ENCODE peak calls at places on chromosomes 3 and 15, in ten cellular contexts. One of them, this sample, is unnamed.

GRCh38 chr15:91252322-91252721 is 152.3 kb downstream of the SV2B start:
- DNase-seq in CD4-positive, CD25-positive, alpha-beta regulatory T cell: no peak
- DNase-seq in astrocyte: no peak
- DNase-seq in right lobe of liver: no peak
- DNase-seq in right cardiac atrium: no peak
- DNase-seq in neuronal stem cell: no peak
- DNase-seq in naive thymus-derived CD4-positive, alpha-beta T cell: no peak
- DNase-seq in kidney: no peak
- DNase-seq in aorta: no peak
- DNase-seq in cardiac muscle cell: no peak
- DNase-seq in this sample: no peak

GRCh38 chr3:74343391-74343790 is 271.1 kb downstream of the CNTN3 start:
- DNase-seq in CD4-positive, CD25-positive, alpha-beta regulatory T cell: no peak
- DNase-seq in astrocyte: no peak
- DNase-seq in right lobe of liver: no peak
- DNase-seq in right cardiac atrium: no peak
- DNase-seq in neuronal stem cell: no peak
- DNase-seq in naive thymus-derived CD4-positive, alpha-beta T cell: no peak
- DNase-seq in kidney: no peak
- DNase-seq in aorta: no peak
- DNase-seq in cardiac muscle cell: no peak
- DNase-seq in this sample: no peak

GRCh38 chr3:71231680-71232079 is 351.8 kb downstream of the FOXP1 start:
- DNase-seq in CD4-positive, CD25-positive, alpha-beta regulatory T cell: no peak
- DNase-seq in astrocyte: no peak
- DNase-seq in right lobe of liver: no peak
- DNase-seq in right cardiac atrium: no peak
- DNase-seq in neuronal stem cell: no peak
- DNase-seq in naive thymus-derived CD4-positive, alpha-beta T cell: no peak
- DNase-seq in kidney: no peak
- DNase-seq in aorta: no peak
- DNase-seq in cardiac muscle cell: no peak
- DNase-seq in this sample: no peak

GRCh38 chr15:46956456-46956855 is 760.8 kb upstream of the SEMA6D start:
- DNase-seq in CD4-positive, CD25-positive, alpha-beta regulatory T cell: no peak
- DNase-seq in astrocyte: no peak
- DNase-seq in right lobe of liver: no peak
- DNase-seq in right cardiac atrium: no peak
- DNase-seq in neuronal stem cell: no peak
- DNase-seq in naive thymus-derived CD4-positive, alpha-beta T cell: no peak
- DNase-seq in kidney: no peak
- DNase-seq in aorta: no peak
- DNase-seq in cardiac muscle cell: no peak
- DNase-seq in this sample: no peak

GRCh38 chr15:65901836-65902235 is 32.5 kb downstream of the RAB11A start:
- DNase-seq in CD4-positive, CD25-positive, alpha-beta regulatory T cell: no peak
- DNase-seq in astrocyte: no peak
- DNase-seq in right lobe of liver: no peak
- DNase-seq in right cardiac atrium: no peak
- DNase-seq in neuronal stem cell: no peak
- DNase-seq in naive thymus-derived CD4-positive, alpha-beta T cell: no peak
- DNase-seq in kidney: no peak
- DNase-seq in aorta: no peak
- DNase-seq in cardiac muscle cell: no peak
- DNase-seq in this sample: no peak

GRCh38 chr15:80854104-80854503 is 74.9 kb downstream of the CEMIP start:
- DNase-seq in CD4-positive, CD25-positive, alpha-beta regulatory T cell: no peak
- DNase-seq in astrocyte: no peak
- DNase-seq in right lobe of liver: no peak
- DNase-seq in right cardiac atrium: no peak
- DNase-seq in neuronal stem cell: no peak
- DNase-seq in naive thymus-derived CD4-positive, alpha-beta T cell: no peak
- DNase-seq in kidney: peak; percentile 47
- DNase-seq in aorta: no peak
- DNase-seq in cardiac muscle cell: no peak
- DNase-seq in this sample: no peak

GRCh38 chr15:32979710-32980109 is 214.8 kb downstream of the FMN1 start:
- DNase-seq in CD4-positive, CD25-positive, alpha-beta regulatory T cell: no peak
- DNase-seq in astrocyte: peak; percentile 100
- DNase-seq in right lobe of liver: no peak
- DNase-seq in right cardiac atrium: no peak
- DNase-seq in neuronal stem cell: no peak
- DNase-seq in naive thymus-derived CD4-positive, alpha-beta T cell: no peak
- DNase-seq in kidney: no peak
- DNase-seq in aorta: no peak
- DNase-seq in cardiac muscle cell: no peak
- DNase-seq in this sample: no peak

GRCh38 chr15:62809106-62809967 is 233.2 kb upstream of the TPM1 start:
- DNase-seq in CD4-positive, CD25-positive, alpha-beta regulatory T cell: no peak
- DNase-seq in astrocyte: peak; percentile 60
- DNase-seq in right lobe of liver: no peak
- DNase-seq in right cardiac atrium: no peak
- DNase-seq in neuronal stem cell: peak; percentile 23
- DNase-seq in naive thymus-derived CD4-positive, alpha-beta T cell: no peak
- DNase-seq in kidney: no peak
- DNase-seq in aorta: no peak
- DNase-seq in cardiac muscle cell: no peak
- DNase-seq in this sample: no peak

GRCh38 chr15:48976444-48977088 is 12.8 kb upstream of the SHC4 start:
- DNase-seq in CD4-positive, CD25-positive, alpha-beta regulatory T cell: no peak
- DNase-seq in astrocyte: no peak
- DNase-seq in right lobe of liver: no peak
- DNase-seq in right cardiac atrium: peak; percentile 62
- DNase-seq in neuronal stem cell: no peak
- DNase-seq in naive thymus-derived CD4-positive, alpha-beta T cell: no peak
- DNase-seq in kidney: no peak
- DNase-seq in aorta: peak; percentile 79
- DNase-seq in cardiac muscle cell: no peak
- DNase-seq in this sample: no peak

GRCh38 chr15:48974865-48975264 is 11.1 kb upstream of the SHC4 start:
- DNase-seq in CD4-positive, CD25-positive, alpha-beta regulatory T cell: no peak
- DNase-seq in astrocyte: no peak
- DNase-seq in right lobe of liver: no peak
- DNase-seq in right cardiac atrium: no peak
- DNase-seq in neuronal stem cell: no peak
- DNase-seq in naive thymus-derived CD4-positive, alpha-beta T cell: no peak
- DNase-seq in kidney: no peak
- DNase-seq in aorta: no peak
- DNase-seq in cardiac muscle cell: peak; percentile 54
- DNase-seq in this sample: no peak

GRCh38 chr15:48978638-48979037 is 14.9 kb upstream of the SHC4 start:
- DNase-seq in CD4-positive, CD25-positive, alpha-beta regulatory T cell: no peak
- DNase-seq in astrocyte: no peak
- DNase-seq in right lobe of liver: no peak
- DNase-seq in right cardiac atrium: no peak
- DNase-seq in neuronal stem cell: no peak
- DNase-seq in naive thymus-derived CD4-positive, alpha-beta T cell: no peak
- DNase-seq in kidney: no peak
- DNase-seq in aorta: no peak
- DNase-seq in cardiac muscle cell: no peak
- DNase-seq in this sample: no peak

GRCh38 chr15:48972750-48973503 is 9.2 kb upstream of the SHC4 start:
- DNase-seq in CD4-positive, CD25-positive, alpha-beta regulatory T cell: no peak
- DNase-seq in astrocyte: no peak
- DNase-seq in right lobe of liver: no peak
- DNase-seq in right cardiac atrium: peak; percentile 61
- DNase-seq in neuronal stem cell: no peak
- DNase-seq in naive thymus-derived CD4-positive, alpha-beta T cell: no peak
- DNase-seq in kidney: no peak
- DNase-seq in aorta: no peak
- DNase-seq in cardiac muscle cell: no peak
- DNase-seq in this sample: no peak

DNA sequence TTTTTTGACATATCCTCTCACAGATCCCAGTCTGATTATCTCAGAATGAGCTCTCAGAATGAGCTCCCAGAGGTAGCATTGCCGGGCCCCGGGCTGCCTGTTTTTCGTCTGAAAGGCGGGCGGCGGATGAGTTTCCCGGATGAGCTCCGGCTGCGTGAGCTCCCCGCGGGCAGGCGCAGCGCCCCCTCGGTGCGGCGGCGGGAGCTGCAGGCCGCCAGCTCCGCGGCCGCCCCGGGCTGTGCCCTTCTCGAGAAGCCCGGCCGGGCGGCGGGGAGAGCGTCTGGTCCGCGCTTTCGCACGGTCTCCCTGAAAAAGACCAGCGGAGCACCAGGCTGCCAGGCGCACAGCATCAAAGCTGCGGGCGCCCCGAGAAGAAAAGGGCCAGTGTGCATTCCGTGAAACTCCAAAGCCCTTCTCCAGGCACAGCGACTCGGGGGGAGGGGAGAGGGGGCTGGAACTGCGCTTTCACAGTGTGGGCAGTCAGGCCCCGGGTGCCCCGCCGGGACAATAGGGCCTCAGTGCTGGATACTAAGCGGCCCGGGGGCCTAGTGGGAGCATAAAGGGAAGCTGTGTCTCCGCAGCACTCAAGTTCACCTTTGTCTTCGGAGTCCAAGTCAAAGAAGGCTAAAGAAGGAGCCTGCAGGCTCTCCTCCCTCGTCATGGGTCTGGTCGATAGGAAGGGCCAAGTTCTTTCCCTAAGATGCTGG is 12.1 kb upstream of the SHC4 start:
- DNase-seq in CD4-positive, CD25-positive, alpha-beta regulatory T cell: peak; percentile 70
- DNase-seq in astrocyte: peak; percentile 63
- DNase-seq in right lobe of liver: peak; percentile 82
- DNase-seq in right cardiac atrium: peak; percentile 92
- DNase-seq in neuronal stem cell: peak; percentile 84
- DNase-seq in naive thymus-derived CD4-positive, alpha-beta T cell: peak; percentile 71
- DNase-seq in kidney: peak; percentile 91
- DNase-seq in aorta: peak; percentile 94
- DNase-seq in cardiac muscle cell: peak; percentile 90
- DNase-seq in this sample: peak; percentile 63
- H3K27ac ChIP-seq in CD4-positive, CD25-positive, alpha-beta regulatory T cell: no peak overlapping the region
- H3K27ac ChIP-seq in astrocyte: peak overlapping the region; percentile 59
- H3K27ac ChIP-seq in right lobe of liver: no peak overlapping the region
- H3K27ac ChIP-seq in right cardiac atrium: peak overlapping the region; percentile 55
- H3K27ac ChIP-seq in neuronal stem cell: peak overlapping the region; percentile 25
- H3K27ac ChIP-seq in naive thymus-derived CD4-positive, alpha-beta T cell: no peak overlapping the region
- H3K27ac ChIP-seq in kidney: no peak overlapping the region
- H3K27ac ChIP-seq in aorta: peak overlapping the region; percentile 50
- H3K27ac ChIP-seq in cardiac muscle cell: no peak overlapping the region
- H3K27ac ChIP-seq in this sample: no peak overlapping the region

GRCh38 chr3:64214002-64214696 is 11.1 kb downstream of the PRICKLE2 start:
- DNase-seq in CD4-positive, CD25-positive, alpha-beta regulatory T cell: no peak
- DNase-seq in astrocyte: peak; percentile 92
- DNase-seq in right lobe of liver: no peak
- DNase-seq in right cardiac atrium: peak; percentile 92
- DNase-seq in neuronal stem cell: no peak
- DNase-seq in naive thymus-derived CD4-positive, alpha-beta T cell: no peak
- DNase-seq in kidney: peak; percentile 90
- DNase-seq in aorta: peak; percentile 87
- DNase-seq in cardiac muscle cell: no peak
- DNase-seq in this sample: no peak

GRCh38 chr3:64215084-64215483 is 10.2 kb downstream of the PRICKLE2 start:
- DNase-seq in CD4-positive, CD25-positive, alpha-beta regulatory T cell: no peak
- DNase-seq in astrocyte: no peak
- DNase-seq in right lobe of liver: no peak
- DNase-seq in right cardiac atrium: no peak
- DNase-seq in neuronal stem cell: no peak
- DNase-seq in naive thymus-derived CD4-positive, alpha-beta T cell: no peak
- DNase-seq in kidney: no peak
- DNase-seq in aorta: no peak
- DNase-seq in cardiac muscle cell: no peak
- DNase-seq in this sample: no peak

GRCh38 chr3:64215559-64215958 is 9.7 kb downstream of the PRICKLE2 start:
- DNase-seq in CD4-positive, CD25-positive, alpha-beta regulatory T cell: no peak
- DNase-seq in astrocyte: no peak
- DNase-seq in right lobe of liver: no peak
- DNase-seq in right cardiac atrium: no peak
- DNase-seq in neuronal stem cell: no peak
- DNase-seq in naive thymus-derived CD4-positive, alpha-beta T cell: no peak
- DNase-seq in kidney: no peak
- DNase-seq in aorta: no peak
- DNase-seq in cardiac muscle cell: no peak
- DNase-seq in this sample: no peak

GRCh38 chr3:64213224-64213893 is 11.9 kb downstream of the PRICKLE2 start:
- DNase-seq in CD4-positive, CD25-positive, alpha-beta regulatory T cell: no peak
- DNase-seq in astrocyte: no peak
- DNase-seq in right lobe of liver: no peak
- DNase-seq in right cardiac atrium: no peak
- DNase-seq in neuronal stem cell: no peak
- DNase-seq in naive thymus-derived CD4-positive, alpha-beta T cell: no peak
- DNase-seq in kidney: no peak
- DNase-seq in aorta: no peak
- DNase-seq in cardiac muscle cell: no peak
- DNase-seq in this sample: no peak

DNA sequence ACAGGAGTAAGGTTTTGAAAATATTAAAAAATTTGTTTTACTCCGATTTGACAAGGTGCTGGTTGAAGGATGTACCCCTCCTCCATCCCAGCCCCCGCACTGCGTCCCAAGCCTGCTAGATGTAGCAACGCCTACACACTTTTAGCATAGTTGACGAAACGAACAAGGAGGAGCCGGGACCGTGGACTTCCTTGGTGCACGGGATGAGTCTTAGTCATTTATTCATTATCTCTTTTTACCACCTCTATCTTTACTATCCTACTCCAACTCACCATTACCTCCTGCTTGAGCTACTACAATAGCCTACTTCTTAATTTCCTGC is 10.6 kb downstream of the PRICKLE2 start:
- DNase-seq in CD4-positive, CD25-positive, alpha-beta regulatory T cell: no peak
- DNase-seq in astrocyte: peak; percentile 26
- DNase-seq in right lobe of liver: no peak
- DNase-seq in right cardiac atrium: peak; percentile 60
- DNase-seq in neuronal stem cell: no peak
- DNase-seq in naive thymus-derived CD4-positive, alpha-beta T cell: no peak
- DNase-seq in kidney: no peak
- DNase-seq in aorta: peak; percentile 78
- DNase-seq in cardiac muscle cell: no peak
- DNase-seq in this sample: no peak
- H3K4me3 ChIP-seq in CD4-positive, CD25-positive, alpha-beta regulatory T cell: no peak overlapping the region
- H3K4me3 ChIP-seq in astrocyte: no peak overlapping the region
- H3K4me3 ChIP-seq in right lobe of liver: no peak overlapping the region
- H3K4me3 ChIP-seq in right cardiac atrium: peak overlapping the region; percentile 34
- H3K4me3 ChIP-seq in neuronal stem cell: no peak overlapping the region
- H3K4me3 ChIP-seq in naive thymus-derived CD4-positive, alpha-beta T cell: no peak overlapping the region
- H3K4me3 ChIP-seq in kidney: no peak overlapping the region
- H3K4me3 ChIP-seq in aorta: peak overlapping the region; percentile 41
- H3K4me3 ChIP-seq in cardiac muscle cell: no peak overlapping the region
- H3K4me3 ChIP-seq in this sample: no peak overlapping the region

DNA sequence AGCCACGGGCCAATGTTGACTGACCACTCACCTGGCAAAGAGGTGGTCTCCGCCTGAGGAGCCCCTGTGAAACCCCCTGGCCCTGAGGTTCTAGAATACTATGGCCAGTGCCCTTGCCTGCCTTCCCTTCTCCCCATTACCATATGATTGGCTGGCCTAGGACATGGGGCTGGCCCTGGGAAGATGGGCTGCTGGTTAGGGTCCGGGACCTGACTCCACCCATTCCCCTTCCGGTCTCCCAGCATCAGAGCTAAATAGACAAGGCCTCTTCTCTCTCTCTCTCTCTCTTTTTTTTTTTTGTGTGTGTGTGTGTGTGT is 3.8 kb downstream of the CSK start:
- DNase-seq in CD4-positive, CD25-positive, alpha-beta regulatory T cell: no peak
- DNase-seq in astrocyte: no peak
- DNase-seq in right lobe of liver: no peak
- DNase-seq in right cardiac atrium: peak; percentile 62
- DNase-seq in neuronal stem cell: no peak
- DNase-seq in naive thymus-derived CD4-positive, alpha-beta T cell: no peak
- DNase-seq in kidney: peak; percentile 62
- DNase-seq in aorta: no peak
- DNase-seq in cardiac muscle cell: no peak
- DNase-seq in this sample: no peak
- H3K4me1 ChIP-seq in CD4-positive, CD25-positive, alpha-beta regulatory T cell: peaks cover 90% of the 10 kb centered on the region
- H3K4me1 ChIP-seq in astrocyte: peaks cover 64% of the 10 kb centered on the region
- H3K4me1 ChIP-seq in right lobe of liver: peaks cover 71% of the 10 kb centered on the region
- H3K4me1 ChIP-seq in right cardiac atrium: peaks cover 37% of the 10 kb centered on the region
- H3K4me1 ChIP-seq in neuronal stem cell: peaks cover 26% of the 10 kb centered on the region
- H3K4me1 ChIP-seq in naive thymus-derived CD4-positive, alpha-beta T cell: peaks cover 50% of the 10 kb centered on the region
- H3K4me1 ChIP-seq in kidney: peaks cover 64% of the 10 kb centered on the region
- H3K4me1 ChIP-seq in aorta: no peaks in the 10 kb centered on the region
- H3K4me1 ChIP-seq in cardiac muscle cell: peaks cover 50% of the 10 kb centered on the region
- H3K4me1 ChIP-seq in this sample: peaks cover 80% of the 10 kb centered on the region

GRCh38 chr3:65650247-65650646 is 388.5 kb downstream of the MAGI1 start:
- DNase-seq in CD4-positive, CD25-positive, alpha-beta regulatory T cell: no peak
- DNase-seq in astrocyte: no peak
- DNase-seq in right lobe of liver: no peak
- DNase-seq in right cardiac atrium: no peak
- DNase-seq in neuronal stem cell: no peak
- DNase-seq in naive thymus-derived CD4-positive, alpha-beta T cell: no peak
- DNase-seq in kidney: no peak
- DNase-seq in aorta: no peak
- DNase-seq in cardiac muscle cell: no peak
- DNase-seq in this sample: no peak
- H3K27ac ChIP-seq in CD4-positive, CD25-positive, alpha-beta regulatory T cell: no peak overlapping the region
- H3K27ac ChIP-seq in astrocyte: no peak overlapping the region
- H3K27ac ChIP-seq in right lobe of liver: no peak overlapping the region
- H3K27ac ChIP-seq in right cardiac atrium: no peak overlapping the region
- H3K27ac ChIP-seq in neuronal stem cell: no peak overlapping the region
- H3K27ac ChIP-seq in naive thymus-derived CD4-positive, alpha-beta T cell: no peak overlapping the region
- H3K27ac ChIP-seq in kidney: no peak overlapping the region
- H3K27ac ChIP-seq in aorta: no peak overlapping the region
- H3K27ac ChIP-seq in cardiac muscle cell: no peak overlapping the region
- H3K27ac ChIP-seq in this sample: no peak overlapping the region